ENCODE peak calls at places on chromosomes 7 and 10, in four cellular contexts. I is adrenal gland, G is stomach, U is right lobe of liver. Z is an unnamed sample. For H3K36me3, the result is how much of the 10 kb centered on the place peaks cover.

GRCh38 chr7:46285856-46286255 is 364.8 kb upstream of the IGFBP3 start:
- DNase-seq in I (no peak), G (no peak), U (no peak), Z (no peak)

GRCh38 chr7:127752829-127753228 is 100.8 kb downstream of the SND1 start:
- DNase-seq in I (no peak), G (no peak), U (no peak), Z (no peak)

GRCh38 chr7:11192506-11192905 is 218.8 kb downstream of the PHF14 start:
- DNase-seq in I (no peak), G (no peak), U (no peak), Z (no peak)

GRCh38 chr7:135862586-135863361 is 114.2 kb upstream of the FAM180A start:
- DNase-seq in I (no peak), G (no peak), U (no peak), Z (no peak)

GRCh38 chr7:35839860-35840854 is 39.3 kb downstream of the SEPTIN7 start:
- DNase-seq in I (no peak), G (no peak), U (no peak), Z (no peak)

GRCh38 chr10:33071857-33072256 is 113.8 kb upstream of the ITGB1 start:
- DNase-seq in I (no peak), G (no peak), U (no peak), Z (no peak)

GRCh38 chr7:139598642-139599041 is 75.2 kb downstream of the CLEC2L start:
- DNase-seq in I (no peak), G (no peak), U (no peak), Z (no peak)

GRCh38 chr7:91397099-91397498 is 132.9 kb downstream of the FZD1 start:
- DNase-seq in I (no peak), G (no peak), U (no peak), Z (no peak)

GRCh38 chr10:123916775-123917174 is 25.2 kb upstream of the CPXM2 start:
- DNase-seq in I (no peak), G (no peak), U (no peak), Z (no peak)

GRCh38 chr7:77753173-77753572 is 45.1 kb downstream of the TMEM60 start:
- DNase-seq in I (no peak), G (no peak), U (no peak), Z (no peak)

GRCh38 chr10:101649530-101650085 is 45.4 kb downstream of the FBXW4 start:
- DNase-seq in I (no peak), G (no peak), U (no peak), Z (no peak)

GRCh38 chr7:144390481-144390880 is 13.0 kb downstream of the NOBOX start:
- DNase-seq in I (no peak), G (no peak), U (no peak), Z (no peak)

DNA sequence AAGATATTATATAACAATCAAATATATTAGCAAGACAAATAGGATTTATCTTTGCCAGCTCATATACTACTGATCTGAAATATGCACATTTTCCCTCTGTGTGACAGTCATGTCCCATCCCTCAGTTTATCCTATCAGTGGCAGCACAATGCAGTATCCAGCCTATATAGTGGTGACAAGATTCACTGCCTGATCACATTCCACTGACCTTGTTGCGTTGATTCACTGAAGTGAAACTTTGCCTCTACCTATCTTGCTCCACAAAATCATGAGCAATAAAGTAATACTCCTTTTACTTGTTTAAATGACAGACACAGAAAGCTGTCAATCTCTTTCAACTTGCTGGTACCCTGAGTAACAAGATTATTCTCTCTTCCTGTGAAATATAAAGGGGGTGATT is 6.3 kb downstream of the PSMA2 start:
- DNase-seq in I (no peak), G (no peak), U (no peak), Z (no peak)
- H3K4me3 ChIP-seq in I (no peak), G (no peak), U (no peak), Z (no peak)

DNA sequence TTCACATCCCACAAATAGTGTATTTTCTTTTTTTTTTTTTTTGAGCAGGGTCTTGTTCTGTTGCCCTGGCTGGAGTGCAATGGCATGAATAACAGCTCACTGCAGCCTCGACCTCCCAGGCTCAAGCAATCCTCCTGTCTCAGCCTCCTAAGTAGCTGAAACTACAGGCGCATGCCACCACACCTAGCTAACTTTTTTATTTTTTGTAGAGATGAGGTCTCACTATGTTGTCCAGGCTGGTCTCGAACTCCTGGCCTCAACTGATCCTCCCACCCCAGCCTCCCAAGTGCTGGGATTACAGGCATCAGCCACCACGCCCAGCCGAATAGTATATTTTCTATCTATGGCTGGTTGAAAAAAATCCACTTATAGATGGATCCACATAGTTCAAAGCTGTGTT is 12.5 kb downstream of the EZH2 start:
- DNase-seq in I (no peak), G (no peak), U (no peak), Z (no peak)
- H3K36me3 ChIP-seq in I (under half), G (under half), U (under half), Z (under half)

GRCh38 chr7:73703649-73703984 is 15.9 kb downstream of the STX1A start:
- DNase-seq in I (no peak), G (no peak), U (no peak), Z (no peak)

GRCh38 chr7:73703985-73704639 is 15.4 kb downstream of the STX1A start:
- DNase-seq in I (peak), G (peak), U (no peak), Z (peak)

GRCh38 chr7:73706122-73707044 is 13.1 kb downstream of the STX1A start:
- DNase-seq in I (no peak), G (no peak), U (no peak), Z (no peak)

GRCh38 chr7:73705551-73705920 is 13.9 kb downstream of the STX1A start:
- DNase-seq in I (no peak), G (no peak), U (no peak), Z (no peak)

DNA sequence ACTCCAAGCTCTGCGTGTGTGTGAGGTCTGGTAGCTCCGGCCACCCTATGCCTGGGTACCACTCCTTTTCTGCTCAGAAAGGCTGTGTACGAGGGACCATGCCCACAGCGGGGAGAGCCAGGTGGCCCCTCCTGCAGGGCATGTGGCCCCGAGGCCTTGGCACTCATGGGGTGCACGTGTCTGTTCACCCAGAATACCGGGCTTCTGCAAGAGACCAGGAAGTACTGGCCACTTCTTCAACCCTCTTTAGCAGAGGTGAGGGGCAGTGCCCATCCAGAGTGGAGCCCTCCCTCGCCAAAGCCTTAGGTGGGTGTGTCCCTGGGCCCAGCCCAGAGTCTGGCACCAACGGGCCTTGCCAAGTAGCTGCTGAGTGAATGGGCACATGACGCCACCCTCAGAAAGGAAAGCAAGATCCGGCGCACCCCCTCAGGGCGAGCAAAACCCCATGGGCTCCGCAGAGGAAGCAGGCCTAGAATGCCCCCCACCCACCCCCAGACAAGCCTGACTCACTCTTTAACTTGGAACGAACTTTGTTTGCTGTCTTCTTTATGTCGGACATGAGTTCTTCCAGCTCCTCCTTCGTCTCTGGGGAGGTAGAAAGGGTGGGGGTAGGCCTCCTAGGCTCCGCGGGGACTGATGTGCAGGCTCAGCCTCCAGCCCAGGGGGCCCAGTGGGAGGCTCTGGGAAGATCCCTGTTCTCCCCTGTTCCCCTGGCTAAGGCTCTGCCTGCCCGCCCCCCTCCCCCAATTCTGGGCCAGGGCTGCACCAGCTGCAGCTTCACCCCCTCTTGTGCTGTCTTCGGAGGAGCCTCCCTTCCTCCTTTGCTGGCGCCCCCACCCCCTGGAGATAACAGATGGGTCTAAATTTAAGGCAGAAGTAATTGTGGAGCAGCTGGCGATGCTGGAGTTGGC is 14.6 kb downstream of the STX1A start:
- DNase-seq in I (no peak), G (no peak), U (no peak), Z (peak)
- H3K4me3 ChIP-seq in I (no peak), G (no peak), U (no peak), Z (no peak)

GRCh38 chr7:158740657-158741293 is 36.2 kb upstream of the NCAPG2 start:
- DNase-seq in I (no peak), G (no peak), U (peak), Z (no peak)
- H3K36me3 ChIP-seq in I (under half), G (half or more), U (under half), Z (half or more)

GRCh38 chr7:51237727-51238126 is 78.9 kb downstream of the COBL start:
- DNase-seq in I (no peak), G (no peak), U (no peak), Z (no peak)

GRCh38 chr7:51234609-51235308 is 81.8 kb downstream of the COBL start:
- DNase-seq in I (peak), G (no peak), U (peak), Z (no peak)

GRCh38 chr7:51236470-51237127 is 80.0 kb downstream of the COBL start:
- DNase-seq in I (peak), G (no peak), U (no peak), Z (no peak)

GRCh38 chr7:51234139-51234538 is 82.5 kb downstream of the COBL start:
- DNase-seq in I (peak), G (no peak), U (no peak), Z (no peak)

DNA sequence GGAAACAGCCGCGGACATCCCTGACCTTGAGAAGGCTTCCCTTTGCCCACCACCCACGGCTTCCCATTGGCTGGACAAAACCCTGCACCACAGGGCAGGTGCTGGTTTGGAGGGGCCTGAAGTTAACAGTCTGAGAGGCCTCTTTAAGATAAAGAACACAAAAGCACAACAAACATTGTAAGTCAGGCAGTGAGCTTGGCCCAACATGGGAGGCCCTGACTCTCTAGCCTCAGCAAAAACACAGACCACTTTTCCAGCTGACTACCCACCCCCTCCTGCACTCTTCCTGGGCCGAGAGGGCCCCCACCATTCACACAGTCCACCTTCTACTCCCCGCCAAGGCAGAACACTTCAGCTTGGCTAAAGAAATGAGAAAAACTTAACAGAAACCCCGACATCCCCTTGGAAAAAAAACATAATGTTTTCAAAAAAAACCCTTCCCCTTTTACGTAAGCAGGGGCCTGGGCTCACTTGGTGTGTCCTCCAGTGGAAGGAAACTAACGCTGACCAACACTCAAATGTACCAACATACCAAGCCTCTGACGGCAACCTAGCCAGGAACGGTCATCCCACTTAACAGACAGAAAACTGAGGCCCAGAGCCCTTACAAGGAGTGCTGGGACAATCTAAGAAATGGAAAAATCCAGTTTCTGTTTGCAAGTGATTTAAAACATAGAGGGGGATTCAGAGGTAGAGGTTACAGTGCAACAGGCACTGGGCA is 80.9 kb downstream of the COBL start:
- DNase-seq in I (no peak), G (no peak), U (no peak), Z (no peak)
- H3K4me3 ChIP-seq in I (no peak), G (no peak), U (no peak), Z (no peak)

GRCh38 chr10:103884681-103885139 is 29.3 kb upstream of the SH3PXD2A start:
- DNase-seq in I (peak), G (no peak), U (no peak), Z (no peak)
- H3K36me3 ChIP-seq in I (under half), G (under half), U (under half), Z (half or more)

DNA sequence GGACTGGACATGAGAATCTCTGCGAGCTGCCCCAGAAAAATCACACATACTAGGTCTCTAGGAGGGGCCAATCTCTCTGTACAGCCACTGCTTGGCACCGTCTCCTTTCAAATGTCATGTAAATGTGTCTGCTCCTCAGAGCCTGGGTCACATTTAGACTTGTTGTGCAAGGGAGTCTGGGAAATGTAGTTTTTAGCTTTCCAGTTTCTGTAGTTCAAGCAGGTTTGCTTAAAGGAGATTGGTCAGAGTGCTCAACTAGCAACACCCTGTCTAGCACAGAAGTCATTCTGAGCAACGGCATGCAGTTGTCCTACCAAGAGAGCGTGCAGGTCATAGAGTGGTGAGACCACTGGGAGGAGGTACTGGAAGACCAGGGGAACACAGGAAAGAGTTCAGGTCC is 60.1 kb downstream of the CHN2 start:
- DNase-seq in I (no peak), G (no peak), U (no peak), Z (no peak)
- H3K4me3 ChIP-seq in I (no peak), G (no peak), U (no peak), Z (no peak)

GRCh38 chr7:66729274-66729673 is 11.3 kb upstream of the RABGEF1 start:
- DNase-seq in I (no peak), G (no peak), U (no peak), Z (no peak)
- H3K36me3 ChIP-seq in I (under half), G (under half), U (under half), Z (under half)

DNA sequence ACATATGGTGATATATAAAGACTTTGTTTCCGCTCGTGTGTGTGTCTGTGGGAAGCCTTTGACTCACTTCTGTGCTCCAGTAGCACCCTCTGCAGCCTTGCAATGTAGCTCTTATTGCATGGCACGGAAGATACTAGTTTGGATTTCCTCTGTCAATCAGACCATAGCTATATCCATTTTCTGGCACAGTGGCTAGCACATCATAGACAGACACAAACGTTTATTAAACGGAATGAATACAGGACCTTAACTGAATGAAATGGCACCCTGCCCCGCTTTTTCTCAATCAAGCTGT is 124.0 kb upstream of the PTPN20 start:
- DNase-seq in I (peak), G (no peak), U (no peak), Z (no peak)
- H3K4me3 ChIP-seq in I (no peak), G (peak), U (peak), Z (peak)

DNA sequence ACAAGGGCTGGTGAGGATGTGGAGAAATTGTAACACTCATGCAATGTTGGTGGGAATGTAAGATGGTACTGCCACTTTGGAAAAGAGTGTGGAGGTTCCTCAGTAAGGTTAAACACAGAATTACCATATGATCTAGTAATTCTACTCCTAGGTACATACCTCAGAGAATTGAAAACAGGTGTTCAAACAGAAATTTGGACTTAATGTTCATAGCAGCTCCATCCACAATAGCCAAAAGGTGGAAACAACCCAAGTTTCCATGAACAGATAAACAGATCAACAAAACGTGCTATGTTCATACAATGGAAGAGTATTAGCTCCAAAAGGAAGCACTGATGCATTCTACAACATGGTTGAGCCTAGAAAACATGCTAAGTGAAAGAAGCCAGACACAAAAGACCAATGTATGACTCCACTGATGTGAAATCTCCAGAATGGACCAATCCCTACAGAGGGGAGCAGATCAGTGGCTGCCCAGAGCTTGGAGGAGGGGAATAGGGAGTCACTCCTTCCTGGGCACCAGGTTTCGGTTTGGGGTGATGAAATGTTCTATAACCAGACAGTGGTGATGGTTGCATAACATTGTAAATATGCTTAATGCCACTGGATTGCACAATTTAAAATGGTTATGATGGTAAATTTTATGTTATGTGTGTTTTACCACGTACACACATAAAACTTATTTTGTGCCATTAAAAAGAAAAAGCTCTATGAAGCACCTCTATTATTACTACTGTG is 5.7 kb upstream of the WDR86 start:
- DNase-seq in I (no peak), G (no peak), U (no peak), Z (no peak)
- H3K36me3 ChIP-seq in I (under half), G (under half), U (under half), Z (under half)

Z was measured in lower lobe of right lung.